ENCODE peak calls at places on chromosomes 7 and 10, in seven cellular contexts. W is neural progenitor cell, Z is fibroblast of lung, T is Karpas-422, S is K562, F is MM.1S, N is endodermal cell. Q is an unnamed sample.

GRCh38 chr7:79789584-79790345 is 336.3 kb upstream of the MAGI2 start:
- DNase-seq in W (no peak), Z (peak), T (no peak), S (no peak), F (no peak), N (no peak), Q (no peak)

GRCh38 chr10:131960631-131961046 is 21.1 kb downstream of the BNIP3 start:
- DNase-seq in W (no peak), Z (no peak), T (no peak), S (no peak), F (no peak), N (no peak), Q (no peak)

GRCh38 chr7:65974191-65974801 is 7.7 kb downstream of the GUSB start:
- DNase-seq in W (no peak), Z (no peak), T (no peak), S (no peak), F (no peak), N (no peak), Q (no peak)

GRCh38 chr10:57362811-57363210 is 904.9 kb downstream of the IPMK start:
- DNase-seq in W (no peak), Z (no peak), T (no peak), S (no peak), F (no peak), N (no peak), Q (no peak)

GRCh38 chr10:22992075-22992474 is 64.2 kb downstream of the ARMC3 start:
- DNase-seq in W (no peak), Z (no peak), T (no peak), S (no peak), F (peak), N (no peak), Q (no peak)

GRCh38 chr7:74149556-74149955 is 24.6 kb upstream of the EIF4H start:
- DNase-seq in W (no peak), Z (no peak), T (no peak), S (no peak), F (no peak), N (no peak), Q (no peak)

GRCh38 chr10:102777696-102778530 is 34.2 kb downstream of the WBP1L start:
- DNase-seq in W (no peak), Z (no peak), T (no peak), S (no peak), F (no peak), N (peak), Q (no peak)

GRCh38 chr10:24223953-24224352 is 15.0 kb downstream of the KIAA1217 start:
- DNase-seq in W (no peak), Z (peak), T (no peak), S (no peak), F (no peak), N (no peak), Q (no peak)

GRCh38 chr7:69363131-69363530 is 235.1 kb upstream of the AUTS2 start:
- DNase-seq in W (no peak), Z (no peak), T (no peak), S (no peak), F (no peak), N (no peak), Q (no peak)

GRCh38 chr7:48875300-48875916 is 48.9 kb upstream of the CDC14C start:
- DNase-seq in W (peak), Z (peak), T (peak), S (no peak), F (peak), N (peak), Q (peak)

GRCh38 chr7:30970594-30971094 is 6.9 kb downstream of the GHRHR start:
- DNase-seq in W (peak), Z (no peak), T (no peak), S (no peak), F (no peak), N (peak), Q (no peak)

GRCh38 chr10:17387861-17388503 is 66.4 kb downstream of the ST8SIA6 start:
- DNase-seq in W (peak), Z (no peak), T (peak), S (no peak), F (no peak), N (peak), Q (peak)

GRCh38 chr7:80218723-80219122 is 84.1 kb downstream of the GNAI1 start:
- DNase-seq in W (no peak), Z (peak), T (no peak), S (no peak), F (no peak), N (no peak), Q (no peak)

GRCh38 chr7:42203336-42203735 is 33.7 kb downstream of the GLI3 start:
- DNase-seq in W (no peak), Z (no peak), T (no peak), S (no peak), F (no peak), N (no peak), Q (no peak)

GRCh38 chr10:114239117-114239993 is at the start of gene VWA2:
- DNase-seq in W (peak), Z (no peak), T (no peak), S (no peak), F (peak), N (peak), Q (peak)

GRCh38 chr10:1063232-1063862 is 7.2 kb downstream of the WDR37 start:
- DNase-seq in W (no peak), Z (no peak), T (no peak), S (no peak), F (no peak), N (no peak), Q (no peak)

GRCh38 chr7:19061331-19061730 is 56.1 kb downstream of the TWIST1 start:
- DNase-seq in W (no peak), Z (peak), T (no peak), S (no peak), F (no peak), N (no peak), Q (no peak)

GRCh38 chr10:43735907-43736306 is 87.2 kb upstream of the ZNF32 start:
- DNase-seq in W (no peak), Z (peak), T (no peak), S (no peak), F (no peak), N (no peak), Q (no peak)

GRCh38 chr7:69748530-69748929 is 150.3 kb downstream of the AUTS2 start:
- DNase-seq in W (no peak), Z (no peak), T (no peak), S (no peak), F (no peak), N (no peak), Q (no peak)

GRCh38 chr10:129949411-129950335 is 14.4 kb downstream of the EBF3 start:
- DNase-seq in W (peak), Z (peak), T (no peak), S (no peak), F (no peak), N (peak), Q (no peak)

GRCh38 chr7:1853619-1854520 is 183.8 kb downstream of the ELFN1 start:
- DNase-seq in W (peak), Z (no peak), T (no peak), S (peak), F (no peak), N (peak), Q (no peak)

GRCh38 chr10:86958109-86958830 is at the start of gene SNCG:
- DNase-seq in W (no peak), Z (no peak), T (no peak), S (peak), F (no peak), N (peak), Q (peak)

GRCh38 chr7:46024263-46024916 is 103.3 kb upstream of the IGFBP3 start:
- DNase-seq in W (no peak), Z (no peak), T (no peak), S (no peak), F (no peak), N (no peak), Q (no peak)

GRCh38 chr7:101901661-101902491 is 84.5 kb downstream of the CUX1 start:
- DNase-seq in W (no peak), Z (peak), T (no peak), S (no peak), F (no peak), N (no peak), Q (no peak)

GRCh38 chr10:115744089-115744488 is 528.9 kb downstream of the GFRA1 start:
- DNase-seq in W (no peak), Z (no peak), T (no peak), S (no peak), F (no peak), N (no peak), Q (no peak)
- H3K9ac ChIP-seq in W (no peak), Z (no peak), T (no peak), S (no peak), F (no peak), N (no peak), Q (no peak)

GRCh38 chr10:88092975-88093374 is 229.6 kb downstream of the PTEN start:
- DNase-seq in W (no peak), Z (no peak), T (no peak), S (no peak), F (no peak), N (no peak), Q (no peak)

GRCh38 chr10:88094795-88095194 is 231.4 kb downstream of the PTEN start:
- DNase-seq in W (no peak), Z (no peak), T (no peak), S (no peak), F (no peak), N (no peak), Q (no peak)

GRCh38 chr10:88095778-88096452 is 232.5 kb downstream of the PTEN start:
- DNase-seq in W (no peak), Z (no peak), T (no peak), S (no peak), F (no peak), N (no peak), Q (no peak)

GRCh38 chr10:88097092-88097894 is 233.9 kb downstream of the PTEN start:
- DNase-seq in W (no peak), Z (peak), T (no peak), S (no peak), F (no peak), N (no peak), Q (no peak)

DNA sequence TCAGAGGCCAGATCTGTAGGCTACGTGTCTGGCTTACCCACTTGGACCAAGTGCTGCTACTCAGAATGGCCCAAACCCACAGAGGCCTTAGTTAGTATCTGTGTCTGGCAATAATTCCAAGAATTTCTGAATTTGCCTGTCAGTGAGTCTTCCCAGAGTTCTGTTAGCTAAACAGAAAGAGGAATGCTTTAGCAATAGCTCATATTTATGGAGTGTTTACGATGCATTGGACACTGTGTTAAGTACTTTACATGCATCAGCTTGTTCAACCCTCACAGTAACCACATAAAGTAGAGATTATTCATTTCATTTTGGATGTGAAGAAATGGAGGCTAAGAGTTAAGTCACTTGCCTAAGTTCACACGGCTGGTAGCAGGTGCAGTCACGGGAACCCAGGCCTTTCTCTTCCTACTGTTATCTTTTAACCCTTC is 231.9 kb downstream of the PTEN start:
- DNase-seq in W (no peak), Z (peak), T (no peak), S (no peak), F (no peak), N (no peak), Q (no peak)
- H3K27ac ChIP-seq in W (no peak), Z (no peak), T (no peak), S (no peak), F (no peak), N (no peak), Q (no peak)

DNA sequence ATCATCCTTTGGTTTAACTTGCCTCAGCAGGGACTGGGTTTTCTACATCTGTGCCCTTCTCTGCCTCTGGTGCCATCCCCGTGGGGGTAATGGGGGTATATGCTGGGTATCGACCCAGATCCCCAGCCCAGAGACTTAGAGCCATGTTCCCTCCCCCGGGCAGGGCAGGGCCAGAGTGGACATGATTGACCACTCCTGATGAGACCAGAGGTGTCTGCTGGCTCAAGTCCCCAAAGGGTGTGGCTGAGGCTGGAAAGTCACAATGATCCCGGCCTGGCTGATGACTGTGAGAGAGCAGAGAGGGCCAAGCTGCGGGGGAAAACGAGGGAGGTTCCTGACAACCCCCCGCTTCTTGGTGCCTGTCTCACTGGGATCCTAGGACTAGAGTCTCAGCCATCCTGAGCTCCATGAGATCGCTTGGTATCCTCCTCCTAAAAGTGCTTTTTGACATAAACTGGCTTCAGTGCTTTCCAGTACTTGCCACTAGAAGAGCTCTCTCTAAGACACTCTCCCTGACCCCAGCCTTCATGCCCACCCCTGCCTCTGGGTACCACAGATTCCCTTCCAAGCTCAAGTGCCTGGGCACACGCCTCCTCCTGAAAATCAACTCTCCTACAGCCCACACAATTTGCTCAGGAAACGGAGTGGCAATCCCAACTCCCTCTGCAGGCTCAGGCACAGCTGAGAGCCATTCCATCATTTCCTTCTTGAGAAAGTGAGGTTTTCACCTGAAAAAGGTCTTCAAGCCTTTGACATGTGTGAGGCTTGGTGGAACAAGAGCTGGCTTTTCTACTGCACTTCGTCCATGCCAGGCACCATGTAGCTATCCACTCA is 33.9 kb downstream of the DRGX start:
- DNase-seq in W (no peak), Z (no peak), T (no peak), S (no peak), F (no peak), N (no peak), Q (no peak)
- H3K9ac ChIP-seq in W (no peak), Z (no peak), T (no peak), S (no peak), F (no peak), N (no peak), Q (no peak)

GRCh38 chr10:88542522-88542921 is 40.6 kb downstream of the RNLS start:
- DNase-seq in W (no peak), Z (no peak), T (no peak), S (no peak), F (no peak), N (no peak), Q (no peak)

GRCh38 chr10:88540355-88540754 is 42.8 kb downstream of the RNLS start:
- DNase-seq in W (no peak), Z (no peak), T (no peak), S (no peak), F (no peak), N (no peak), Q (no peak)

GRCh38 chr10:88544140-88544870 is 38.8 kb downstream of the RNLS start:
- DNase-seq in W (no peak), Z (no peak), T (no peak), S (no peak), F (no peak), N (no peak), Q (no peak)

GRCh38 chr10:88538038-88538437 is 45.1 kb downstream of the RNLS start:
- DNase-seq in W (no peak), Z (peak), T (no peak), S (no peak), F (no peak), N (no peak), Q (no peak)

DNA sequence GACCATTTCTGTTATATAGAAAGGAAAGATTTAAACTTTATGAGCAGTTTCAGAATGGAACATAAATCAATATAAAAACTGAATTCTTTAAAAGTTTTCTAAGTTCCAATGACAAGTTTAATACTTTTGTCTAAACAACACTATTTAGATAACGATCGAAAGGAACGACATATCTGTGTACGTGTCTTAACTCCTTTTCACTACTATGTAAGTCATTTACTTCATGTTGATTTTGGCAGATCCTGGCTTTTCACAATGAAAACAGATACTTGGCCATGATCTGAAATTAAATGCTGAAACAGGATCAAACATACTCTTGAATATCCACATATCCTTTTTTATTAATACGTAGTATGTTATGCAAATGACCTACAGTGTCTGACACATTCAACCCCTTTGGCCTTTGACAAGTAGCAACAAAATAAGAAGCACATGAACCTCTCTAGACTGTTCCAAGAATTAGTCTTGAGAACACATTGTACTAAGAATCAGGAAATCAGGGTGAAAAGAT is 41.9 kb downstream of the RNLS start:
- DNase-seq in W (no peak), Z (peak), T (no peak), S (no peak), F (no peak), N (no peak), Q (no peak)
- H3K27ac ChIP-seq in W (no peak), Z (no peak), T (no peak), S (no peak), F (no peak), N (no peak), Q (no peak)

GRCh38 chr7:44617225-44617885 is 10.9 kb downstream of the OGDH start:
- DNase-seq in W (no peak), Z (peak), T (no peak), S (no peak), F (no peak), N (no peak), Q (no peak)
- H3K9ac ChIP-seq in W (no peak), Z (no peak), T (no peak), S (no peak), F (no peak), N (no peak), Q (no peak)

GRCh38 chr10:32952541-32953276 is 5.3 kb downstream of the ITGB1 start:
- DNase-seq in W (no peak), Z (no peak), T (peak), S (no peak), F (no peak), N (no peak), Q (no peak)
- H3K27ac ChIP-seq in W (no peak), Z (no peak), T (peak), S (no peak), F (no peak), N (no peak), Q (no peak)